ENCODE peak calls at places on chromosome 19, in six cellular contexts. X is SK-N-SH, R is A549, M is H1, E is GM12878, N is HepG2. U is an unnamed sample.

GRCh38 chr19:33194884-33195710 is 967 bp downstream of the LRP3 start:
- DNase-seq in X (peak), R (peak), M (peak), E (no peak), N (peak), U (no peak)

GRCh38 chr19:8001995-8002849 is 3.2 kb downstream of the ELAVL1 start:
- DNase-seq in X (peak), R (peak), M (peak), E (peak), N (peak), U (peak)

GRCh38 chr19:35562776-35563175 is 682 bp downstream of the ATP4A start:
- DNase-seq in X (no peak), R (no peak), M (no peak), E (no peak), N (no peak), U (no peak)

GRCh38 chr19:2550431-2551171 is 74.7 kb downstream of the GADD45B start:
- DNase-seq in X (peak), R (no peak), M (no peak), E (no peak), N (no peak), U (no peak)

GRCh38 chr19:14366529-14366928 is 14.7 kb upstream of the ADGRE5 start:
- DNase-seq in X (peak), R (peak), M (peak), E (peak), N (peak), U (peak)

GRCh38 chr19:45999653-46000121 is 4.4 kb downstream of the CCDC61 start:
- DNase-seq in X (peak), R (peak), M (peak), E (no peak), N (no peak), U (peak)

GRCh38 chr19:1633269-1633606 is 19.2 kb downstream of the TCF3 start:
- DNase-seq in X (no peak), R (no peak), M (no peak), E (no peak), N (no peak), U (peak)

GRCh38 chr19:37074819-37075362 is 3.3 kb upstream of the ZNF420 start:
- DNase-seq in X (no peak), R (no peak), M (no peak), E (no peak), N (no peak), U (no peak)

GRCh38 chr19:3366104-3366760 is at the start of gene NFIC:
- DNase-seq in X (peak), R (peak), M (no peak), E (no peak), N (no peak), U (peak)

GRCh38 chr19:46813570-46814358 is 25.4 kb upstream of the SLC1A5 start:
- DNase-seq in X (no peak), R (peak), M (no peak), E (no peak), N (peak), U (peak)

GRCh38 chr19:46626441-46626840 is 1.6 kb upstream of the PTGIR start:
- DNase-seq in X (peak), R (no peak), M (no peak), E (no peak), N (no peak), U (no peak)

GRCh38 chr19:45770192-45771101 is 1.4 kb upstream of the SIX5 start:
- DNase-seq in X (peak), R (peak), M (peak), E (peak), N (peak), U (peak)

GRCh38 chr19:44304659-44305193 is at the start of gene ZNF235:
- DNase-seq in X (peak), R (peak), M (peak), E (peak), N (peak), U (peak)

GRCh38 chr19:42548545-42548944 is 20.3 kb upstream of the CEACAM1 start:
- DNase-seq in X (no peak), R (no peak), M (no peak), E (no peak), N (no peak), U (peak)

GRCh38 chr19:1074512-1075283 is 7.7 kb downstream of the ARHGAP45 start:
- DNase-seq in X (peak), R (peak), M (no peak), E (no peak), N (no peak), U (peak)

DNA sequence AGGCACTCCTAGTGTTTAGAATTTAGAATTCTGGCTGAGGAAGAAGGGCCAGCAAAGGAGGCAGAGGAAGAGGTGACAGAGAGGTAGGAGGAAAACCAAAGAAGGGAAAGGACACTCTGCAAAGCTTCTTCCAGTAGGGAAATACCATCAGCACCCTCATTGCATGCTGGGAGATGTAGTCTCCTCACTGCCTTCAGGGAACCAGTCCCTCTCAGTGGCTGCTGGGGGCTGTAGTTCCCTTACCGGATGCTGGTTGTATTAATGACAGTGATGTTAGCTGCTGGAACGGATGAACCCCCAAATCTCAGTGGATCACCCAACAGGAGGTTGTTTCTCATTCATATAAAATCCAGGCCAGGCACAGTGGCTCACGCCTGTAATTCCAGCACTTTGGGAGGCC is 10.1 kb downstream of the GRIN2D start:
- DNase-seq in X (peak), R (peak), M (peak), E (no peak), N (peak), U (peak)
- TF ChIP-seq CHD2 in X (peak), R (no peak), M (no peak), E (peak), N (no peak), U (no peak)

GRCh38 chr19:20078696-20079095 is 896 bp downstream of the ZNF90 start:
- DNase-seq in X (peak), R (no peak), M (no peak), E (no peak), N (no peak), U (no peak)
- TF ChIP-seq CHD2 in X (no peak), R (no peak), M (no peak), E (no peak), N (no peak), U (no peak)

GRCh38 chr19:29795461-29795860 is 16.3 kb upstream of the CCNE1 start:
- DNase-seq in X (no peak), R (no peak), M (no peak), E (no peak), N (no peak), U (no peak)
- TF ChIP-seq CHD2 in X (no peak), R (no peak), M (no peak), E (no peak), N (no peak), U (no peak)

GRCh38 chr19:56155124-56155687 is 14.1 kb downstream of the ZNF444 start:
- DNase-seq in X (peak), R (peak), M (peak), E (no peak), N (no peak), U (peak)
- TF ChIP-seq CHD2 in X (no peak), R (no peak), M (no peak), E (no peak), N (no peak), U (no peak)

GRCh38 chr19:51784922-51785690 is 9.9 kb upstream of the FPR3 start:
- DNase-seq in X (no peak), R (no peak), M (no peak), E (peak), N (no peak), U (no peak)
- TF ChIP-seq CHD2 in X (no peak), R (no peak), M (no peak), E (no peak), N (no peak), U (no peak)

GRCh38 chr19:4447327-4448146 is 10.1 kb downstream of the UBXN6 start:
- DNase-seq in X (peak), R (no peak), M (no peak), E (no peak), N (no peak), U (no peak)

GRCh38 chr19:4446801-4447200 is 10.8 kb downstream of the UBXN6 start:
- DNase-seq in X (no peak), R (no peak), M (no peak), E (no peak), N (no peak), U (no peak)

GRCh38 chr19:4443966-4444764 is 13.4 kb downstream of the UBXN6 start:
- DNase-seq in X (peak), R (no peak), M (no peak), E (no peak), N (no peak), U (peak)

GRCh38 chr19:4444765-4445741 is 12.5 kb downstream of the UBXN6 start:
- DNase-seq in X (no peak), R (no peak), M (peak), E (no peak), N (no peak), U (no peak)

DNA sequence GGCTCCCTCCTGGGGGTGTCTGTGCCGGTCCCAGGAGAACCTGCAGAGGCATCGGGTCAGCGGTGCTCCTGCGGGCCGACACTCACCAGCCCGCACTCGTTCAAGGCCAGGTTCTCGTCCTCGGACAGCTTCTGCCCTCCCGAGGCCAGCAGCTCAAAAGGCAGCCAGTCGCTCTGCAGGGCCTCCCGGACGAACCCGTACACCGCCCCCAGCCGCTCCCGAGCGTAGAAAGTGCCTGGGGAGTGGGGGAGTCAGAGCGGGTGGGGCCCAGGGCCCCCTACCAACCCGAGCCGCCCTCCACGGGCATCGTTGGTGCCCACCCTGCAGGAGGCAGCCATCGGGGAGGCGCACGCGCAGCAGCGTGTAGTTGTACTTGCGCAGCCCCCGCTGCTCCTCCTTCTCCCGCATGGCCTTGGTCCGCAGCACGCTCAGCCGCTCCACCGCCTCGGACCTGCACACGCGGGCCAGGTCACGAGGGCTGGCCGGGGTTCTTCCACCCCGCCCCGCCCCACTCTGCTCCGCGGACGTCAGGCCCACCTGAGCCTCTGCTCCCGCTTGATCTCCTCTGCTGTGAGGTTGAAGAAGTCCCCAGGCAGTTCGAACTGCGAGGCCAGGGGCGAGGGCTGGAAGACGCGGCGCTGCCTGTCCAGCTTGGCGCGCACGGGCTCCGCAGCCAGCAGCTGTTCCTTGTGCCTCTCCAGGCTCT is 11.5 kb downstream of the UBXN6 start:
- DNase-seq in X (peak), R (no peak), M (peak), E (no peak), N (no peak), U (peak)
- TF ChIP-seq CHD2 in X (no peak), R (no peak), M (no peak), E (no peak), N (no peak), U (no peak)

GRCh38 chr19:24057144-24057543 is 29.8 kb upstream of the ZNF254 start:
- DNase-seq in X (no peak), R (no peak), M (no peak), E (no peak), N (no peak), U (no peak)
- TF ChIP-seq CHD2 in X (no peak), R (no peak), M (no peak), E (no peak), N (no peak), U (no peak)

DNA sequence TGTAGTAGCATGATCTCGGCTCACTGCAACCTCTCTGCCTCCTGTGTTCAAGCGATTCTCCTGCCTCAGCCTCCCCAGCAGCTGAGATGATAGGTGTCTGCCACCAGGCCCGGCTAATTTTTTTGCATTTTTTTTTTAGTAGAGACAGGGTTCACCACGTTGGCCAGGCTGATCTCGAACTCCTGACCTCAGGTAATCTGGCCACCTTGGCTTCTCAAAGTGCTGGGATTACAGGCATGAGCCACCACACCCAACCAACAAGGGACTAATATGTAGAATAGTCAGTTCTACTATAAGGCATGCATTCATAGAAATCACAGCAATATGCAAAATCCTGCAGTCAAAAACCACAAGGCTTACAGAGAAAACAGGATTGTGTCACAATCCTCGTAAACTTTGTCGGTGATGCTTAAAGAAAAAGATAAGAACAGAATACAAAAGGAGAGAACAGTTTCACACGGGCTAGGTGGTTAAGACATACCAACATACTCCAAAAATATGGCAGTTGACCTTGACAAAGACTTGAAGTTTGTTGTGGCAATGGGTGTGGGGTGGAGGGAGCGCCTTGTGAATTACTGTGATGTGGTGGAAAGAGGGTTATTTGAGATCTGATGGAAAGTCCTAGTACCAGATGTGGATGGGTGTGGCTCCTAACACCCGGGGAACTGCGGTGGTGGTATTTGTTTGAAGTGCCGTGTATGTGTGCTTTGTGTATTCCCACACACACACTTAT is 12.5 kb downstream of the NOSIP start:
- DNase-seq in X (no peak), R (no peak), M (no peak), E (no peak), N (no peak), U (peak)
- TF ChIP-seq CHD2 in X (no peak), R (no peak), M (no peak), E (no peak), N (no peak), U (no peak)

GRCh38 chr19:17445526-17446165 is 2.8 kb downstream of the TMEM221 start:
- DNase-seq in X (no peak), R (no peak), M (no peak), E (no peak), N (no peak), U (no peak)
- TF ChIP-seq CHD2 in X (no peak), R (no peak), M (no peak), E (no peak), N (no peak), U (no peak)

GRCh38 chr19:56725829-56726424 is 54.4 kb upstream of the ZNF835 start:
- DNase-seq in X (peak), R (peak), M (no peak), E (no peak), N (no peak), U (no peak)
- TF ChIP-seq CHD2 in X (no peak), R (no peak), M (no peak), E (no peak), N (no peak), U (no peak)